ENCODE peak calls at places on chromosomes 16 and 17, in four cellular contexts. P, I, K and X are unnamed samples.

GRCh38 chr17:14940946-14941280 is 324.2 kb downstream of the PMP22 start:
- DNase-seq in P (no peak), I (no peak), K (no peak), X (no peak)

GRCh38 chr16:14007460-14007859 is 63.7 kb upstream of the MRTFB start:
- DNase-seq in I (no peak), P (no peak), K (peak), X (no peak)

GRCh38 chr17:82545071-82545462 is 25.5 kb downstream of the FOXK2 start:
- DNase-seq in I (no peak), K (no peak), P (no peak), X (no peak)

GRCh38 chr17:19538095-19539039 is 4.7 kb downstream of the SLC47A1 start:
- DNase-seq in P (no peak), K (no peak), I (no peak), X (no peak)

GRCh38 chr16:12628526-12628925 is 175.2 kb downstream of the CPPED1 start:
- DNase-seq in P (no peak), K (peak), I (no peak), X (no peak)

GRCh38 chr17:42459983-42460300 is 1.3 kb downstream of the ATP6V0A1 start:
- DNase-seq in K (peak), I (no peak), P (no peak), X (no peak)

GRCh38 chr17:35542990-35543389 is 5.5 kb upstream of the SLFN12L start:
- DNase-seq in P (no peak), K (no peak), I (no peak), X (no peak)

GRCh38 chr17:15444805-15445204 is 22.6 kb downstream of the CDRT4 start:
- DNase-seq in P (no peak), I (no peak), K (peak), X (no peak)

GRCh38 chr16:28537964-28538732 is 626 bp downstream of the NUPR1 start:
- DNase-seq in P (no peak), K (no peak), I (no peak), X (no peak)

GRCh38 chr16:46899443-46900143 is 15.4 kb downstream of the GPT2 start:
- DNase-seq in P (no peak), I (no peak), K (peak), X (no peak)

GRCh38 chr17:77375917-77376651 is 235.3 kb downstream of the SEC14L1 start:
- DNase-seq in K (peak), I (peak), P (peak), X (peak)

GRCh38 chr17:27670791-27671590 is 40.0 kb downstream of the LGALS9 start:
- DNase-seq in P (no peak), I (no peak), K (no peak), X (no peak)